ENCODE peak calls at places on chromosomes 2 and 18, in nine cellular contexts. Q is coronary artery; N is cardiac fibroblast; L is body of pancreas; A is PC-3; W is BE2C; Y is HFFc6; C is progenitor cell of endocrine pancreas; F is activated CD8-positive, alpha-beta T cell treated with anti-CD3 and anti-CD28 coated beads for 36 hours. O is an unnamed sample.

GRCh38 chr2:221546505-221547225 is 25.4 kb downstream of the EPHA4 start:
- DNase-seq in Q (no peak), N (no peak), L (no peak), A (peak; percentile 70), W (no peak), Y (no peak), C (no peak), F (no peak), O (no peak)

GRCh38 chr18:63195410-63196159 is 124.0 kb downstream of the BCL2 start:
- DNase-seq in Q (no peak), N (no peak), L (no peak), A (no peak), W (no peak), Y (no peak), C (no peak), F (no peak), O (no peak)

GRCh38 chr2:146940016-146940685 is 904.7 kb upstream of the ACVR2A start:
- DNase-seq in Q (no peak), N (peak; percentile 57), L (no peak), A (no peak), W (no peak), Y (no peak), C (no peak), F (no peak), O (no peak)

GRCh38 chr2:154244932-154245331 is 373.2 kb downstream of the GALNT13 start:
- DNase-seq in Q (no peak), N (no peak), L (no peak), A (no peak), W (no peak), Y (no peak), C (no peak), F (no peak), O (no peak)

GRCh38 chr2:54206596-54206995 is 49.4 kb downstream of the TSPYL6 start:
- DNase-seq in Q (no peak), N (peak; percentile 68), L (no peak), A (peak; percentile 68), W (no peak), Y (peak; percentile 32), C (no peak), F (no peak), O (no peak)

GRCh38 chr2:2801458-2801857 is 470.4 kb upstream of the MYT1L start:
- DNase-seq in Q (no peak), N (no peak), L (no peak), A (no peak), W (peak; percentile 40), Y (no peak), C (no peak), F (no peak), O (no peak)

GRCh38 chr2:118498943-118499342 is 348.5 kb downstream of the EN1 start:
- DNase-seq in Q (no peak), N (no peak), L (no peak), A (no peak), W (no peak), Y (no peak), C (no peak), F (no peak), O (no peak)

GRCh38 chr2:130872276-130873125 is 35.8 kb downstream of the ARHGEF4 start:
- DNase-seq in Q (peak; percentile 24), N (no peak), L (no peak), A (no peak), W (no peak), Y (no peak), C (no peak), F (no peak), O (no peak)

GRCh38 chr2:192775461-192776262 is 580.9 kb upstream of the TMEFF2 start:
- DNase-seq in Q (no peak), N (no peak), L (no peak), A (no peak), W (no peak), Y (no peak), C (no peak), F (no peak), O (no peak)

GRCh38 chr2:102144128-102144527 is 1.6 kb downstream of the IL1R1 start:
- DNase-seq in Q (no peak), N (peak; percentile 86), L (peak; percentile 40), A (no peak), W (no peak), Y (no peak), C (no peak), F (no peak), O (no peak)

GRCh38 chr18:33839452-33840225 is 261.6 kb downstream of the ASXL3 start:
- DNase-seq in Q (no peak), N (peak; percentile 61), L (peak; percentile 63), A (peak; percentile 43), W (peak; percentile 16), Y (no peak), C (no peak), F (no peak), O (peak; percentile 34)
- TF ChIP-seq CTCF in Q (peak; percentile 49), N (peak; percentile 71), L (peak; percentile 61), A (peak; percentile 64), W (peak; percentile 71), Y (peak; percentile 64), C (peak; percentile 91), F (peak; percentile 66), O (peak; percentile 80)

GRCh38 chr2:42856891-42857632 is 64.7 kb upstream of the HAAO start:
- DNase-seq in Q (no peak), N (no peak), L (no peak), A (no peak), W (peak; percentile 86), Y (no peak), C (no peak), F (no peak), O (no peak)

GRCh38 chr2:42856106-42856860 is 63.9 kb upstream of the HAAO start:
- DNase-seq in Q (no peak), N (no peak), L (no peak), A (no peak), W (no peak), Y (no peak), C (no peak), F (no peak), O (no peak)

GRCh38 chr2:42859801-42860200 is 67.4 kb upstream of the HAAO start:
- DNase-seq in Q (no peak), N (peak; percentile 82), L (no peak), A (no peak), W (no peak), Y (no peak), C (no peak), F (no peak), O (no peak)

GRCh38 chr2:42859006-42859552 is 66.7 kb upstream of the HAAO start:
- DNase-seq in Q (no peak), N (peak; percentile 90), L (peak; percentile 84), A (peak; percentile 90), W (peak; percentile 70), Y (peak; percentile 64), C (peak; percentile 80), F (peak; percentile 87), O (peak; percentile 84)

GRCh38 chr2:42858140-42859005 is 66.0 kb upstream of the HAAO start:
- DNase-seq in Q (no peak), N (no peak), L (no peak), A (no peak), W (no peak), Y (no peak), C (no peak), F (peak; percentile 6), O (no peak)
- TF ChIP-seq CTCF in Q (no peak), N (no peak), L (no peak), A (no peak), W (no peak), Y (no peak), C (no peak), F (no peak), O (no peak)

GRCh38 chr18:53682796-53683195 is 541.7 kb downstream of the MBD2 start:
- DNase-seq in Q (no peak), N (no peak), L (no peak), A (no peak), W (no peak), Y (no peak), C (no peak), F (no peak), O (no peak)

GRCh38 chr18:53689886-53690285 is 534.6 kb downstream of the MBD2 start:
- DNase-seq in Q (no peak), N (no peak), L (no peak), A (no peak), W (no peak), Y (no peak), C (no peak), F (no peak), O (no peak)

GRCh38 chr18:53687002-53687401 is 537.5 kb downstream of the MBD2 start:
- DNase-seq in Q (no peak), N (no peak), L (no peak), A (peak; percentile 35), W (no peak), Y (no peak), C (no peak), F (no peak), O (no peak)
- TF ChIP-seq CTCF in Q (no peak), N (no peak), L (no peak), A (peak; percentile 64), W (no peak), Y (no peak), C (peak; percentile 18), F (no peak), O (no peak)

GRCh38 chr2:18742382-18742781 is 153.0 kb upstream of the NT5C1B start:
- DNase-seq in Q (peak; percentile 77), N (peak; percentile 37), L (no peak), A (no peak), W (peak; percentile 22), Y (no peak), C (no peak), F (no peak), O (no peak)
- TF ChIP-seq CTCF in Q (no peak), N (no peak), L (no peak), A (peak; percentile 20), W (peak; percentile 14), Y (no peak), C (no peak), F (no peak), O (no peak)

GRCh38 chr2:126971481-126972271 is 73.0 kb downstream of the TEX51 start:
- DNase-seq in Q (no peak), N (peak; percentile 75), L (peak; percentile 79), A (peak; percentile 74), W (peak; percentile 64), Y (peak; percentile 38), C (peak; percentile 72), F (peak; percentile 78), O (peak; percentile 82)
- TF ChIP-seq CTCF in Q (peak; percentile 89), N (peak; percentile 97), L (peak; percentile 92), A (peak; percentile 85), W (peak; percentile 71), Y (peak; percentile 95), C (peak; percentile 95), F (peak; percentile 94), O (peak; percentile 97)

GRCh38 chr2:241734208-241734466 is 293 bp upstream of the D2HGDH start:
- DNase-seq in Q (no peak), N (no peak), L (no peak), A (no peak), W (no peak), Y (no peak), C (no peak), F (no peak), O (no peak)
- TF ChIP-seq CTCF in Q (no peak), N (no peak), L (no peak), A (peak; percentile 32), W (no peak), Y (peak; percentile 53), C (peak; percentile 13), F (no peak), O (no peak)

GRCh38 chr2:230007931-230008707 is 60.6 kb downstream of the SLC16A14 start:
- DNase-seq in Q (no peak), N (peak; percentile 86), L (peak; percentile 79), A (peak; percentile 84), W (peak; percentile 76), Y (peak; percentile 57), C (peak; percentile 48), F (peak; percentile 89), O (peak; percentile 77)
- TF ChIP-seq CTCF in Q (peak; percentile 34), N (peak; percentile 73), L (peak; percentile 73), A (peak; percentile 87), W (peak; percentile 86), Y (peak; percentile 98), C (peak; percentile 76), F (peak; percentile 91), O (peak; percentile 68)

O was measured in nephron progenitor cell.